ENCODE peak calls at places on chromosomes 7 and 10, in seven cellular contexts. One of them, this sample, is unnamed.

GRCh38 chr7:6705959-6706665 is 635 bp downstream of the ZNF12 start:
- DNase-seq in GM23338: peak; percentile 35
- DNase-seq in PC-3: no peak
- DNase-seq in hepatocyte: peak; percentile 66
- DNase-seq in MM.1S: peak; percentile 21
- DNase-seq in GM23248: peak; percentile 74
- DNase-seq in HCT116: no peak
- DNase-seq in this sample: peak; percentile 52

GRCh38 chr10:11345224-11346054 is 266.0 kb downstream of the USP6NL start:
- DNase-seq in GM23248: peak; percentile 21
- DNase-seq in hepatocyte: peak; percentile 55
- DNase-seq in PC-3: peak; percentile 5
- DNase-seq in MM.1S: no peak
- DNase-seq in GM23338: peak; percentile 83
- DNase-seq in HCT116: peak; percentile 61
- DNase-seq in this sample: peak; percentile 24

GRCh38 chr7:84042110-84042539 is 152.5 kb downstream of the SEMA3A start:
- DNase-seq in HCT116: peak; percentile 36
- DNase-seq in PC-3: peak; percentile 86
- DNase-seq in MM.1S: no peak
- DNase-seq in GM23248: peak; percentile 85
- DNase-seq in GM23338: no peak
- DNase-seq in hepatocyte: no peak
- DNase-seq in this sample: peak; percentile 24

GRCh38 chr7:95723583-95724180 is 48.7 kb upstream of the DYNC1I1 start:
- DNase-seq in PC-3: peak; percentile 68
- DNase-seq in HCT116: peak; percentile 51
- DNase-seq in hepatocyte: peak; percentile 75
- DNase-seq in MM.1S: peak; percentile 75
- DNase-seq in GM23338: peak; percentile 77
- DNase-seq in GM23248: peak; percentile 76
- DNase-seq in this sample: peak; percentile 77

GRCh38 chr7:1234049-1234691 is 1.5 kb downstream of the UNCX start:
- DNase-seq in HCT116: no peak
- DNase-seq in GM23338: peak; percentile 25
- DNase-seq in GM23248: no peak
- DNase-seq in hepatocyte: no peak
- DNase-seq in MM.1S: no peak
- DNase-seq in PC-3: no peak
- DNase-seq in this sample: peak; percentile 29

GRCh38 chr7:26295015-26295414 is 3.4 kb downstream of the SNX10 start:
- DNase-seq in GM23338: no peak
- DNase-seq in PC-3: no peak
- DNase-seq in hepatocyte: no peak
- DNase-seq in GM23248: no peak
- DNase-seq in HCT116: no peak
- DNase-seq in MM.1S: no peak
- DNase-seq in this sample: no peak

GRCh38 chr7:92723205-92723604 is 113.2 kb downstream of the CDK6 start:
- DNase-seq in PC-3: no peak
- DNase-seq in GM23248: peak; percentile 58
- DNase-seq in GM23338: no peak
- DNase-seq in HCT116: no peak
- DNase-seq in hepatocyte: no peak
- DNase-seq in MM.1S: no peak
- DNase-seq in this sample: no peak

GRCh38 chr7:149715476-149715875 is 57.9 kb downstream of the ZNF467 start:
- DNase-seq in PC-3: no peak
- DNase-seq in hepatocyte: no peak
- DNase-seq in GM23248: peak; percentile 10
- DNase-seq in GM23338: no peak
- DNase-seq in HCT116: no peak
- DNase-seq in MM.1S: no peak
- DNase-seq in this sample: no peak

GRCh38 chr7:74236284-74236683 is 17.9 kb downstream of the RFC2 start:
- DNase-seq in HCT116: no peak
- DNase-seq in GM23338: no peak
- DNase-seq in hepatocyte: no peak
- DNase-seq in MM.1S: no peak
- DNase-seq in PC-3: no peak
- DNase-seq in GM23248: no peak
- DNase-seq in this sample: no peak

GRCh38 chr10:80204801-80205477 is 398 bp downstream of the ANXA11 start:
- DNase-seq in MM.1S: peak; percentile 34
- DNase-seq in HCT116: no peak
- DNase-seq in GM23248: peak; percentile 66
- DNase-seq in GM23338: peak; percentile 60
- DNase-seq in PC-3: peak; percentile 75
- DNase-seq in hepatocyte: peak; percentile 67
- DNase-seq in this sample: peak; percentile 57

GRCh38 chr7:31129067-31129466 is 77.0 kb downstream of the ADCYAP1R1 start:
- DNase-seq in PC-3: peak; percentile 13
- DNase-seq in GM23248: peak; percentile 5
- DNase-seq in GM23338: peak; percentile 39
- DNase-seq in MM.1S: no peak
- DNase-seq in HCT116: no peak
- DNase-seq in hepatocyte: no peak
- DNase-seq in this sample: peak; percentile 20

GRCh38 chr7:69190738-69191137 is 407.5 kb upstream of the AUTS2 start:
- DNase-seq in GM23338: no peak
- DNase-seq in MM.1S: no peak
- DNase-seq in GM23248: no peak
- DNase-seq in hepatocyte: no peak
- DNase-seq in HCT116: no peak
- DNase-seq in PC-3: no peak
- DNase-seq in this sample: no peak

GRCh38 chr10:43888551-43888950 is 239.9 kb upstream of the ZNF32 start:
- DNase-seq in hepatocyte: no peak
- DNase-seq in HCT116: no peak
- DNase-seq in GM23338: no peak
- DNase-seq in PC-3: peak; percentile 79
- DNase-seq in GM23248: peak; percentile 87
- DNase-seq in MM.1S: no peak
- DNase-seq in this sample: no peak

GRCh38 chr10:71429929-71430328 is 33.2 kb downstream of the CDH23 start:
- DNase-seq in GM23338: peak; percentile 72
- DNase-seq in HCT116: no peak
- DNase-seq in PC-3: no peak
- DNase-seq in GM23248: no peak
- DNase-seq in hepatocyte: no peak
- DNase-seq in MM.1S: no peak
- DNase-seq in this sample: peak; percentile 60

DNA sequence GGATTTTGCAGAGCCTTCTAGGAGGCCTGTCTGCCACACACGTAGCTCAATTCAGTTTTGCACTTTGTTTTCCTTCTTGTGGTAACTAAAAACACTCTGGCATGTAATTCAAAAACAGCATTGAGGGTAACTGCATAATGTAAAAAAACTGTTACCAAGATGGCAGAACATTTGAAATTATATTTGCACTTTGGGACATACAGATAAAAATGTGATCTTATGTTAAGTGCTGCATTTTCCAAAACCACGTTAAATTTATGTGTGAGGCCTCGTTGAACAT is 44.3 kb downstream of the PTPRN2 start:
- DNase-seq in PC-3: no peak
- DNase-seq in hepatocyte: no peak
- DNase-seq in GM23338: no peak
- DNase-seq in HCT116: no peak
- DNase-seq in GM23248: no peak
- DNase-seq in MM.1S: no peak
- DNase-seq in this sample: no peak
- TF ChIP-seq EZH2phosphoT487 in PC-3: no peak
- TF ChIP-seq EZH2phosphoT487 in hepatocyte: no peak
- TF ChIP-seq EZH2phosphoT487 in GM23338: no peak
- TF ChIP-seq EZH2phosphoT487 in HCT116: no peak
- TF ChIP-seq EZH2phosphoT487 in GM23248: no peak
- TF ChIP-seq EZH2phosphoT487 in MM.1S: no peak
- TF ChIP-seq EZH2phosphoT487 in this sample: no peak

GRCh38 chr10:133230387-133231195 is 574 bp downstream of the UTF1 start:
- DNase-seq in PC-3: no peak
- DNase-seq in MM.1S: no peak
- DNase-seq in GM23338: peak; percentile 74
- DNase-seq in HCT116: no peak
- DNase-seq in GM23248: no peak
- DNase-seq in hepatocyte: peak; percentile 61
- DNase-seq in this sample: peak; percentile 75
- TF ChIP-seq EZH2 in PC-3: no peak
- TF ChIP-seq EZH2 in MM.1S: no peak
- TF ChIP-seq EZH2 in GM23338: peak; percentile 43
- TF ChIP-seq EZH2 in HCT116: no peak
- TF ChIP-seq EZH2 in GM23248: peak; percentile 80
- TF ChIP-seq EZH2 in hepatocyte: peak; percentile 24
- TF ChIP-seq EZH2 in this sample: peak; percentile 49

GRCh38 chr10:5402798-5403197 is 1.8 kb downstream of the TUBAL3 start:
- DNase-seq in GM23338: no peak
- DNase-seq in PC-3: no peak
- DNase-seq in MM.1S: no peak
- DNase-seq in HCT116: no peak
- DNase-seq in GM23248: no peak
- DNase-seq in hepatocyte: peak; percentile 35
- DNase-seq in this sample: no peak
- TF ChIP-seq EZH2phosphoT487 in GM23338: no peak
- TF ChIP-seq EZH2phosphoT487 in PC-3: no peak
- TF ChIP-seq EZH2phosphoT487 in MM.1S: no peak
- TF ChIP-seq EZH2phosphoT487 in HCT116: no peak
- TF ChIP-seq EZH2phosphoT487 in GM23248: no peak
- TF ChIP-seq EZH2phosphoT487 in hepatocyte: no peak
- TF ChIP-seq EZH2phosphoT487 in this sample: no peak

GRCh38 chr10:8036521-8037198 is 17.8 kb upstream of the GATA3 start:
- DNase-seq in HCT116: no peak
- DNase-seq in MM.1S: no peak
- DNase-seq in GM23338: peak; percentile 11
- DNase-seq in GM23248: no peak
- DNase-seq in PC-3: no peak
- DNase-seq in hepatocyte: no peak
- DNase-seq in this sample: no peak
- TF ChIP-seq EZH2 in HCT116: no peak
- TF ChIP-seq EZH2 in MM.1S: no peak
- TF ChIP-seq EZH2 in GM23338: peak; percentile 65
- TF ChIP-seq EZH2 in GM23248: no peak
- TF ChIP-seq EZH2 in PC-3: no peak
- TF ChIP-seq EZH2 in hepatocyte: no peak
- TF ChIP-seq EZH2 in this sample: peak; percentile 16

GRCh38 chr10:94088926-94089381 is 95.2 kb downstream of the PLCE1 start:
- DNase-seq in HCT116: no peak
- DNase-seq in hepatocyte: peak; percentile 42
- DNase-seq in GM23248: peak; percentile 46
- DNase-seq in PC-3: peak; percentile 15
- DNase-seq in MM.1S: no peak
- DNase-seq in GM23338: no peak
- DNase-seq in this sample: peak; percentile 42
- TF ChIP-seq EZH2phosphoT487 in HCT116: no peak
- TF ChIP-seq EZH2phosphoT487 in hepatocyte: no peak
- TF ChIP-seq EZH2phosphoT487 in GM23248: no peak
- TF ChIP-seq EZH2phosphoT487 in PC-3: no peak
- TF ChIP-seq EZH2phosphoT487 in MM.1S: no peak
- TF ChIP-seq EZH2phosphoT487 in GM23338: no peak
- TF ChIP-seq EZH2phosphoT487 in this sample: no peak

GRCh38 chr7:121744877-121745276 is 128.1 kb upstream of the PTPRZ1 start:
- DNase-seq in hepatocyte: no peak
- DNase-seq in GM23338: no peak
- DNase-seq in GM23248: no peak
- DNase-seq in MM.1S: no peak
- DNase-seq in HCT116: no peak
- DNase-seq in PC-3: no peak
- DNase-seq in this sample: no peak
- TF ChIP-seq EZH2 in hepatocyte: no peak
- TF ChIP-seq EZH2 in GM23338: no peak
- TF ChIP-seq EZH2 in GM23248: no peak
- TF ChIP-seq EZH2 in MM.1S: no peak
- TF ChIP-seq EZH2 in HCT116: no peak
- TF ChIP-seq EZH2 in PC-3: no peak
- TF ChIP-seq EZH2 in this sample: no peak

DNA sequence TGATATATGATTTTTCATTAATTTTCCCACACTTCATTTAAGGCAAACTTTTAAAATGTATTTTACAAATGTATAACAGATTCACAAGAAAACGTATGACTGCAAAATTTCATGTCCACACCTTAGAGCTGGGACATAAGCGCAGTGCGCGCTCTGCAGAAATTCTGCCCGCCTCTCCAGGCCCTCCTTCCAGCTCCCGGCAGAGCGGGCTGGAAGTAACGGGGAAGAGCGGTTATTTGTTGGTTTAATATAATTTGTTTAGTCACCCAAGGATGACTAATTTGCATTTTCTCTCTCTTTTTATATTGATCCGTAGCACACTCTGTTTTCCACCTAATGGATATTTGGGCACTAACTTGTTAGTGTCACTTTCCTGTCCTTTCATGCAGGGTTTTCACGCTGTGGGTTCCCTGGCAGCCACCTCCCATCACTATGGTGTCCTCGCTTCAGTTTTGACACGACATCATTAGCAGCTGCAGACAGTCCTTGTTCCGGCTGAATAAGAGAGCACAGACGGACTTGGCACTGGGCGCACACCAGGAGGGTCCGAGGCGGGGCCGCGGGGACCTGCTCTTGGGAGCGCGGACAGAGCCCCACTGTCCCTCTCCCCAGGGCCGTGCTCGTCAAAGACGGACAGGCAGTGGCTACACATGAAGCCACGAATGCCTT is 129.2 kb upstream of the SEC61G start:
- DNase-seq in GM23338: peak; percentile 59
- DNase-seq in MM.1S: no peak
- DNase-seq in PC-3: no peak
- DNase-seq in GM23248: peak; percentile 57
- DNase-seq in HCT116: no peak
- DNase-seq in hepatocyte: no peak
- DNase-seq in this sample: peak; percentile 35
- TF ChIP-seq EZH2phosphoT487 in GM23338: no peak
- TF ChIP-seq EZH2phosphoT487 in MM.1S: no peak
- TF ChIP-seq EZH2phosphoT487 in PC-3: no peak
- TF ChIP-seq EZH2phosphoT487 in GM23248: no peak
- TF ChIP-seq EZH2phosphoT487 in HCT116: no peak
- TF ChIP-seq EZH2phosphoT487 in hepatocyte: no peak
- TF ChIP-seq EZH2phosphoT487 in this sample: peak; percentile 33